ENCODE peak calls at places on chromosomes 6 and 20, in four cellular contexts. One of them, this sample, is unnamed.

GRCh38 chr6:42860481-42860880 is 18.9 kb upstream of the RPL7L1 start:
- DNase-seq in HepG2: no peak
- DNase-seq in A549: no peak
- DNase-seq in K562: no peak
- DNase-seq in this sample: no peak

GRCh38 chr20:37261714-37262113 is at the start of gene GHRH:
- DNase-seq in K562: no peak
- DNase-seq in A549: no peak
- DNase-seq in HepG2: no peak
- DNase-seq in this sample: no peak

GRCh38 chr6:42387336-42387735 is 64.4 kb downstream of the TRERF1 start:
- DNase-seq in A549: no peak
- DNase-seq in K562: no peak
- DNase-seq in HepG2: no peak
- DNase-seq in this sample: no peak

GRCh38 chr20:59284470-59284869 is 15.9 kb upstream of the EDN3 start:
- DNase-seq in A549: no peak
- DNase-seq in K562: no peak
- DNase-seq in HepG2: no peak
- DNase-seq in this sample: no peak

GRCh38 chr20:48610996-48611395 is 216.8 kb downstream of the PREX1 start:
- DNase-seq in A549: no peak
- DNase-seq in K562: no peak
- DNase-seq in HepG2: no peak
- DNase-seq in this sample: no peak

GRCh38 chr20:38109025-38109541 is 56.0 kb downstream of the TGM2 start:
- DNase-seq in HepG2: no peak
- DNase-seq in A549: no peak
- DNase-seq in K562: no peak
- DNase-seq in this sample: peak

GRCh38 chr6:83464741-83465140 is 33.9 kb upstream of the ME1 start:
- DNase-seq in HepG2: peak
- DNase-seq in A549: no peak
- DNase-seq in K562: no peak
- DNase-seq in this sample: no peak

GRCh38 chr6:163724196-163724595 is 309.7 kb downstream of the QKI start:
- DNase-seq in A549: no peak
- DNase-seq in HepG2: no peak
- DNase-seq in K562: no peak
- DNase-seq in this sample: no peak

GRCh38 chr6:169145476-169145875 is 108.2 kb downstream of the THBS2 start:
- DNase-seq in A549: no peak
- DNase-seq in HepG2: no peak
- DNase-seq in K562: peak
- DNase-seq in this sample: peak

GRCh38 chr6:57247603-57248002 is 25.5 kb upstream of the RAB23 start:
- DNase-seq in HepG2: no peak
- DNase-seq in K562: no peak
- DNase-seq in A549: no peak
- DNase-seq in this sample: peak

GRCh38 chr20:38881806-38882440 is 44.3 kb upstream of the FAM83D start:
- DNase-seq in A549: no peak
- DNase-seq in HepG2: no peak
- DNase-seq in K562: no peak
- DNase-seq in this sample: no peak

GRCh38 chr20:38156888-38157634 is 8.0 kb downstream of the TGM2 start:
- DNase-seq in K562: no peak
- DNase-seq in A549: no peak
- DNase-seq in HepG2: no peak
- DNase-seq in this sample: peak

GRCh38 chr6:135932651-135933050 is 81.2 kb downstream of the PDE7B start:
- DNase-seq in A549: no peak
- DNase-seq in K562: no peak
- DNase-seq in HepG2: no peak
- DNase-seq in this sample: no peak

GRCh38 chr6:4388675-4389074 is 253.3 kb upstream of the ECI2 start:
- DNase-seq in K562: no peak
- DNase-seq in HepG2: no peak
- DNase-seq in A549: no peak
- DNase-seq in this sample: no peak

GRCh38 chr6:16766043-16766521 is 4.8 kb upstream of the ATXN1 start:
- DNase-seq in K562: no peak
- DNase-seq in A549: peak
- DNase-seq in HepG2: no peak
- DNase-seq in this sample: peak

GRCh38 chr6:44029489-44030185 is 97.6 kb downstream of the MRPL14 start:
- DNase-seq in A549: no peak
- DNase-seq in HepG2: no peak
- DNase-seq in K562: no peak
- DNase-seq in this sample: peak

GRCh38 chr20:23164176-23164601 is 78.1 kb upstream of the CD93 start:
- DNase-seq in K562: no peak
- DNase-seq in HepG2: peak
- DNase-seq in A549: no peak
- DNase-seq in this sample: no peak

GRCh38 chr20:39302312-39302711 is 340.2 kb downstream of the DHX35 start:
- DNase-seq in A549: no peak
- DNase-seq in HepG2: no peak
- DNase-seq in K562: no peak
- DNase-seq in this sample: no peak

GRCh38 chr6:161301338-161301737 is 27.5 kb upstream of the AGPAT4 start:
- DNase-seq in A549: no peak
- DNase-seq in K562: no peak
- DNase-seq in HepG2: no peak
- DNase-seq in this sample: peak

GRCh38 chr20:56418385-56418861 is 6.4 kb downstream of the CASS4 start:
- DNase-seq in HepG2: no peak
- DNase-seq in K562: no peak
- DNase-seq in A549: no peak
- DNase-seq in this sample: no peak

GRCh38 chr20:36369739-36370138 is 63.6 kb downstream of the DLGAP4 start:
- DNase-seq in HepG2: no peak
- DNase-seq in A549: no peak
- DNase-seq in K562: no peak
- DNase-seq in this sample: no peak

GRCh38 chr20:40679119-40679637 is 9.9 kb downstream of the MAFB start:
- DNase-seq in HepG2: no peak
- DNase-seq in K562: no peak
- DNase-seq in A549: no peak
- DNase-seq in this sample: no peak

GRCh38 chr6:3239110-3239830 is 11.8 kb upstream of the TUBB2B start:
- DNase-seq in K562: no peak
- DNase-seq in HepG2: no peak
- DNase-seq in A549: peak
- DNase-seq in this sample: no peak

GRCh38 chr20:52824494-52825216 is 147.5 kb upstream of the TSHZ2 start:
- DNase-seq in K562: no peak
- DNase-seq in HepG2: no peak
- DNase-seq in A549: no peak
- DNase-seq in this sample: no peak

GRCh38 chr6:47254051-47254450 is 55.7 kb downstream of the TNFRSF21 start:
- DNase-seq in HepG2: no peak
- DNase-seq in A549: no peak
- DNase-seq in K562: no peak
- DNase-seq in this sample: no peak

GRCh38 chr6:16711551-16712249 is 49.6 kb downstream of the ATXN1 start:
- DNase-seq in A549: peak
- DNase-seq in K562: no peak
- DNase-seq in HepG2: peak
- DNase-seq in this sample: no peak

GRCh38 chr6:151044465-151045441 is 179.3 kb downstream of the MTHFD1L start:
- DNase-seq in HepG2: peak
- DNase-seq in K562: no peak
- DNase-seq in A549: peak
- DNase-seq in this sample: peak

GRCh38 chr6:163753430-163753829 is 338.9 kb downstream of the QKI start:
- DNase-seq in K562: no peak
- DNase-seq in HepG2: no peak
- DNase-seq in A549: no peak
- DNase-seq in this sample: no peak

GRCh38 chr20:7695622-7696021 is 244.6 kb downstream of the HAO1 start:
- DNase-seq in HepG2: no peak
- DNase-seq in A549: no peak
- DNase-seq in K562: no peak
- DNase-seq in this sample: peak

GRCh38 chr20:37342231-37343177 is 3.4 kb upstream of the SRC start:
- DNase-seq in K562: no peak
- DNase-seq in HepG2: peak
- DNase-seq in A549: peak
- DNase-seq in this sample: no peak

GRCh38 chr6:107244082-107244741 is 128.9 kb upstream of the BEND3 start:
- DNase-seq in A549: no peak
- DNase-seq in HepG2: no peak
- DNase-seq in K562: no peak
- DNase-seq in this sample: no peak

GRCh38 chr6:111238464-111239119 is 151.3 kb downstream of the SLC16A10 start:
- DNase-seq in HepG2: no peak
- DNase-seq in A549: peak
- DNase-seq in K562: no peak
- DNase-seq in this sample: peak

GRCh38 chr6:151239603-151240035 is at the start of gene AKAP12:
- DNase-seq in A549: peak
- DNase-seq in K562: no peak
- DNase-seq in HepG2: no peak
- DNase-seq in this sample: peak

GRCh38 chr6:75934643-75935472 is 137.6 kb downstream of the IMPG1 start:
- DNase-seq in A549: peak
- DNase-seq in K562: peak
- DNase-seq in HepG2: peak
- DNase-seq in this sample: peak

GRCh38 chr6:100267721-100268123 is 197.0 kb downstream of the SIM1 start:
- DNase-seq in HepG2: no peak
- DNase-seq in A549: no peak
- DNase-seq in K562: no peak
- DNase-seq in this sample: peak

GRCh38 chr6:98094696-98095095 is 739.7 kb upstream of the POU3F2 start:
- DNase-seq in K562: no peak
- DNase-seq in A549: peak
- DNase-seq in HepG2: no peak
- DNase-seq in this sample: no peak

DNA sequence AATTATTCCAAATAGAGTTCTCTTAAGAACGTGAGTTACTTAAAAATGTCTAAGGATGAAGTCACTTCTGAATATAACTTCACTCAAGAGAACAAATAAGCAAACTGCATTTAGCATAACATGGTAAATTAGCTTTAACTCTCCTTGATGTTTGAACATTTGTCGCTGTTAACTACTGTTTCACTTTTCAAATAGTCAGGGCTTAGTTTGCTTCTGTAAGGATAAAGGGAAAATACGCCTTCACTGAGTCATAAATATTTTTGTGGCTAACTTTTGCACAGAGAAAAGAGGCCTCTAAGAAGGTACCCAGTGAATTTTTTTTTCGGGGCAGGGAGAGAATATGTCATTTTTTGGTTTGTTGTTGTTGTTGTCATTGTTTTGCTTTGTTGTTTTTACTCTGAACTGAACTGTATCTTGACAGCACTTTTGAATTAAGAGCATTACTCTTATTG is 8.1 kb downstream of the PTPN1 start:
- DNase-seq in K562: no peak
- DNase-seq in HepG2: no peak
- DNase-seq in A549: no peak
- DNase-seq in this sample: peak
- TF ChIP-seq MAFK in K562: no peak
- TF ChIP-seq MAFK in HepG2: no peak
- TF ChIP-seq MAFK in A549: no peak
- TF ChIP-seq MAFK in this sample: no peak

GRCh38 chr6:26179675-26180074 is 92.4 kb downstream of the HFE start:
- DNase-seq in K562: no peak
- DNase-seq in HepG2: no peak
- DNase-seq in A549: no peak
- DNase-seq in this sample: no peak
- TF ChIP-seq RAD21 in K562: no peak
- TF ChIP-seq RAD21 in HepG2: no peak
- TF ChIP-seq RAD21 in A549: no peak
- TF ChIP-seq RAD21 in this sample: no peak

DNA sequence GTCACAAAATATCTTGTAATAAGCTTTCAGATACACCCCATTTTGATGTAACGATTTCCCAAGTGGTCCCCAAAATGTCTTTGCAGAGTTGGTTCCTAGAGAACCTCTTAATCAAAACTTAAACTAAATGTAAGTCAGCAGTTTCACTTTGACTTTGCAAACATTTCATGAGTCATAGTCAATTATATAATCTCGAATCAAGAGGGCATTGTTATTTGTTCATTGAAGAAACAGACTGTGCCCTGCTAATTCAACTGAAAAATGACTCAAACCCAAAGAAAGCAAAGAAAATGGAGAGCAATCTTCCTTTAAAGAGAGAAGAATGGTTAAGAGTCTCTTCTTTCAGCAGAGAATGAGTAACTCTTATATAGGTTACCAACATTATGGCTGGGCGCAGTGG is 58.3 kb downstream of the IPCEF1 start:
- DNase-seq in K562: no peak
- DNase-seq in HepG2: peak
- DNase-seq in A549: no peak
- DNase-seq in this sample: peak
- TF ChIP-seq MAFK in K562: no peak
- TF ChIP-seq MAFK in HepG2: peak
- TF ChIP-seq MAFK in A549: no peak
- TF ChIP-seq MAFK in this sample: no peak

GRCh38 chr6:7106752-7107577 is 796 bp upstream of the RREB1 start:
- DNase-seq in K562: peak
- DNase-seq in HepG2: no peak
- DNase-seq in A549: peak
- DNase-seq in this sample: peak
- TF ChIP-seq RAD21 in K562: peak
- TF ChIP-seq RAD21 in HepG2: peak
- TF ChIP-seq RAD21 in A549: no peak
- TF ChIP-seq RAD21 in this sample: no peak

GRCh38 chr20:62378215-62378614 is 8.7 kb upstream of the RPS21 start:
- DNase-seq in HepG2: no peak
- DNase-seq in A549: no peak
- DNase-seq in K562: no peak
- DNase-seq in this sample: no peak
- TF ChIP-seq MAFK in HepG2: no peak
- TF ChIP-seq MAFK in A549: no peak
- TF ChIP-seq MAFK in K562: no peak
- TF ChIP-seq MAFK in this sample: no peak

This sample was measured in IMR-90.